ENCODE peak calls at places on chromosome 12, in five cellular contexts. V is IMR-90, I is mesendoderm, F is H9, Q is H1. C is an unnamed sample.

GRCh38 chr12:81270385-81270784 is 192.5 kb downstream of the ACSS3 start:
- DNase-seq in Q (no peak), V (no peak), I (no peak), F (no peak), C (no peak)

GRCh38 chr12:68675098-68675842 is 11.5 kb upstream of the NUP107 start:
- DNase-seq in Q (no peak), I (peak), F (no peak), V (no peak), C (no peak)

GRCh38 chr12:98736352-98737326 is 91.5 kb downstream of the APAF1 start:
- DNase-seq in I (peak), V (peak), F (peak), Q (no peak), C (no peak)

GRCh38 chr12:3035815-3036702 is 41.1 kb upstream of the TSPAN9 start:
- DNase-seq in I (no peak), F (no peak), V (peak), Q (no peak), C (no peak)

GRCh38 chr12:24822121-24822899 is 126.6 kb downstream of the BCAT1 start:
- DNase-seq in V (peak), I (no peak), Q (no peak), F (no peak), C (no peak)

GRCh38 chr12:96416033-96416790 is 16.0 kb upstream of the CDK17 start:
- DNase-seq in F (no peak), V (peak), Q (no peak), I (no peak), C (no peak)

GRCh38 chr12:46916796-46917419 is 91.1 kb upstream of the SLC38A4 start:
- DNase-seq in Q (no peak), I (no peak), F (no peak), V (peak), C (no peak)

GRCh38 chr12:88703790-88704189 is 123.5 kb upstream of the KITLG start:
- DNase-seq in V (no peak), Q (no peak), F (no peak), I (no peak), C (no peak)

GRCh38 chr12:23813206-23813605 is 136.3 kb downstream of the SOX5 start:
- DNase-seq in V (no peak), F (no peak), I (no peak), Q (no peak), C (no peak)

GRCh38 chr12:43602738-43603137 is 50.7 kb upstream of the ADAMTS20 start:
- DNase-seq in I (no peak), Q (no peak), F (no peak), V (no peak), C (no peak)

GRCh38 chr12:121990692-121991603 is 30.7 kb upstream of the BCL7A start:
- DNase-seq in I (no peak), Q (no peak), F (no peak), V (peak), C (no peak)

GRCh38 chr12:91225316-91225715 is 42.7 kb upstream of the DCN start:
- DNase-seq in I (no peak), V (peak), F (no peak), Q (no peak), C (no peak)

GRCh38 chr12:9721394-9722092 is 11.4 kb downstream of the CLECL1 start:
- DNase-seq in Q (no peak), I (no peak), V (peak), F (no peak), C (no peak)

GRCh38 chr12:68796399-68796798 is 11.6 kb upstream of the MDM2 start:
- DNase-seq in I (no peak), Q (no peak), F (no peak), V (no peak), C (no peak)

GRCh38 chr12:94643585-94643984 is 6.8 kb downstream of the TMCC3 start:
- DNase-seq in I (no peak), F (no peak), V (no peak), Q (no peak), C (no peak)

GRCh38 chr12:29521951-29522350 is 24.5 kb upstream of the OVCH1 start:
- DNase-seq in Q (no peak), F (no peak), V (peak), I (no peak), C (no peak)

GRCh38 chr12:64252708-64253107 is 30.6 kb upstream of the KICS2 start:
- DNase-seq in F (no peak), I (no peak), Q (no peak), V (peak), C (no peak)

GRCh38 chr12:104620761-104621531 is 164.2 kb downstream of the CHST11 start:
- DNase-seq in I (peak), Q (no peak), F (no peak), V (no peak), C (no peak)

GRCh38 chr12:28446031-28446430 is 255.8 kb downstream of the CCDC91 start:
- DNase-seq in V (peak), I (no peak), F (no peak), Q (no peak), C (no peak)

GRCh38 chr12:88469136-88469535 is 111.1 kb downstream of the KITLG start:
- DNase-seq in I (no peak), Q (no peak), F (no peak), V (no peak), C (no peak)

GRCh38 chr12:123271182-123271491 is 519 bp downstream of the CDK2AP1 start:
- DNase-seq in V (peak), F (no peak), Q (peak), I (peak), C (peak)

GRCh38 chr12:67096533-67097318 is 172.4 kb upstream of the CAND1 start:
- DNase-seq in Q (no peak), I (peak), V (no peak), F (no peak), C (no peak)

GRCh38 chr12:123106640-123107359 is 44.1 kb downstream of the PITPNM2 start:
- DNase-seq in V (no peak), F (peak), I (peak), Q (no peak), C (no peak)

GRCh38 chr12:111581434-111582132 is 17.5 kb downstream of the ATXN2 start:
- DNase-seq in V (no peak), F (no peak), Q (no peak), I (no peak), C (no peak)

GRCh38 chr12:51865470-51865745 is 16.9 kb upstream of the FIGNL2 start:
- DNase-seq in F (no peak), I (no peak), Q (no peak), V (no peak), C (no peak)
- H2BK5ac ChIP-seq in F (no peak), I (no peak), Q (peak), V (no peak), C (no peak)

GRCh38 chr12:47977046-47977771 is 13.8 kb downstream of the TMEM106C start:
- DNase-seq in V (no peak), F (no peak), I (no peak), Q (no peak), C (no peak)
- H2BK5ac ChIP-seq in V (no peak), F (no peak), I (no peak), Q (no peak), C (no peak)

GRCh38 chr12:108914031-108914630 is 34.2 kb downstream of the DAO start:
- DNase-seq in I (no peak), V (no peak), F (no peak), Q (no peak), C (no peak)

GRCh38 chr12:108916336-108916735 is 36.4 kb downstream of the DAO start:
- DNase-seq in F (no peak), I (no peak), V (no peak), Q (no peak), C (no peak)

GRCh38 chr12:108915632-108916133 is 35.8 kb downstream of the DAO start:
- DNase-seq in I (no peak), V (no peak), F (no peak), Q (no peak), C (no peak)

GRCh38 chr12:108911915-108912314 is 32.0 kb downstream of the DAO start:
- DNase-seq in F (no peak), Q (no peak), V (no peak), I (no peak), C (no peak)

GRCh38 chr12:108912361-108912760 is 32.5 kb downstream of the DAO start:
- DNase-seq in Q (no peak), V (no peak), F (no peak), I (no peak), C (no peak)
- H2BK5ac ChIP-seq in Q (no peak), V (no peak), F (no peak), I (no peak), C (no peak)

DNA sequence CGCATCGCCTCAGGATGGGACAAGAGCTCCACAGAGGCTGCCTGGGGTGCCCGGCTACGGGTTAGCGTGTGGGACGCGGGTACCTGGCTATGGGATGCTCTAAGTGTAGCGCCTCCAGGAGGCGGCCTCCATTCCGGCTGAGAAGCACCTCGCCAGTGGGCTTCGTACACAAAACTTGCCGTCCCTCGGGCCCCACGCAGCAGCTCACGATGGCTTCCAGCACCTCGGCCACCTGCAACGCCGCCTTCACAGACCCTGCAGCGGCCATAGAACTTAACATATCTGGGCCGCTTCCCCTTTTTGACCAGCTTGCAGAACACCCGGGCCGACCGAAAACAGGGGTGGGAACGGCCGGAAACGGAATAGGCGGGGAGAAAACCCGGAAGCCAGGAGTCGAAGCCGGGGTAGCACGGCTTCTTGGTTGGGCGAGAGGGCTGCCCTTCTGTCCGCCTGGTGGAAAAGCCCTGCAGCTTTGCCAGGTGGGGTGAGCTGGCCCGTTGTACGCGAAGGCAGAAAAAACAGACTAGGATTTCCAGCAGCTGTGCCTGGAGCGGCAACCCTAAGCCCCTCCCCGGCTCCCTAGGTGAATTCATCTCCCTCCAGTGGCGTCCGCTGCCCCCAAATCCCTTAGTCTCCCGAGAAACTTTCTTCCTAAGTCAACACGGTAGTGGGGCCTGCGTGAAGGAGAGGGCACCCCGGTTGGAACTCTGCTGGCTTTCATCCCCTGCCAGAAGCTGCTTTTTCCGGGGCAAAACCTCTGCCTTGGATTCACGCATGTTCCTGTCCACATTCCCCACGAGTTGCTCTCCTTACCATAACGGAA is at the start of gene BBS10:
- DNase-seq in F (peak), V (peak), Q (peak), I (peak), C (peak)
- H2BK5ac ChIP-seq in F (no peak), V (peak), Q (peak), I (peak), C (peak)

DNA sequence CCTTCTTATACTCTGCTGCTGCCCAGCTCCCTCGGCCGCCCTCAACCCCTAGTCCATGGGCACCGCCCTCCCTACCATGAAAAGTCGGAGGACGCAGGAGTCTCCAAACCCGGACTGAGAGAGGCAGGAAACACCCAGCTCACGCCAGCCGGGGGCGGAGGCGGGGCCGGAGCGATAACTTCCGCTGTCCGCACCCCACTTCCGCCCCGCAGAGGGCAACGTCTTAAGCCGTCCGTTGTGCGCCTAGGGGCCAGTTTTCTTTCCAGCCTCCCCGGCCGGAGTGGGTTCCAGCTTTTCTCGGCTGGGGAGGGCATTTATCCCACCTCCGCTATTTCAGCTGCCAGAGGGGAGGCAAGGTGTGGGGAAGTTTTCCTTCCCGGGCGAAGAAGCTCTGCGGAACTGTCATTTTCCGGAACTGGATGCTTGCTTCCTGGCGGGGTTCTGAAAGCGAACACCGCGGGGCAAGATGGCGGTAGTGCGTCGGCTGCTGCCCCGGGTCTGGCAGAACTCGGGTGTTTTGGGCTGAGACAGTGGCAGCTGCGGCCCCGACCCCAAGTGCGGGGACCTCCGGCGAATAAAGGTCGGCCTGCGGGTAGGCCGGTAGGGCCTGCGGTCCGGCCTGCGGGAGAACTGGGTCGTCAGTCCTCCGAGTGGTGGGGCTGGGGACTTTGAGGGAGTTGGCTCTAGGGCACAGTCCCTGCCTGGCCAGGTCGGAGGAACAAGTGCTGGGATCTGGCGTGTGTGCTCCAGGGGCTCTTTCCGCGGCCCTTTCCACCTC is at the start of the genes KCTD10 and UBE3B:
- DNase-seq in V (peak), F (peak), I (peak), Q (peak), C (peak)
- H2BK5ac ChIP-seq in V (peak), F (peak), I (peak), Q (peak), C (peak)

GRCh38 chr12:124620606-124621295 is 53.3 kb upstream of the NCOR2 start:
- DNase-seq in V (peak), I (no peak), F (no peak), Q (no peak), C (no peak)
- H2BK5ac ChIP-seq in V (no peak), I (no peak), F (no peak), Q (no peak), C (no peak)

DNA sequence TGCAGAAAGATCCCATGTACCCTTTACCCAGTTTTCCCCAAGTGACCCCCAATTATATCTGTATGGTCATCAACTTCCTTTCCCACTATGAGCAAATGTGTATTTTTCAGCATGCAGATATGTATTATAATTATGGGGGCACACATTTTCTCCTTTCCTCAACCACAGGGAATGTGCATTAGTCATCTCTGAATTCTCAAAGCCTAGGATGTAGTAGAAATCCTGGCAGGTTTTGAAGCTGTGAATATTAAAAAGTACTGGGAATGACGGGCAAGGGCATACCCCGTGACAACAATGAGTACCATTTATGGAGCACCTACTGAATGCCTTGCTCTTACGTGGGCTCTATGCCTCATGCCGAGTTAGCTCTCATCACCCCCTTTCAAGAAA is 71.5 kb downstream of the VWF start:
- DNase-seq in I (no peak), Q (no peak), F (no peak), V (peak), C (no peak)
- H2BK5ac ChIP-seq in I (no peak), Q (no peak), F (no peak), V (no peak), C (no peak)

DNA sequence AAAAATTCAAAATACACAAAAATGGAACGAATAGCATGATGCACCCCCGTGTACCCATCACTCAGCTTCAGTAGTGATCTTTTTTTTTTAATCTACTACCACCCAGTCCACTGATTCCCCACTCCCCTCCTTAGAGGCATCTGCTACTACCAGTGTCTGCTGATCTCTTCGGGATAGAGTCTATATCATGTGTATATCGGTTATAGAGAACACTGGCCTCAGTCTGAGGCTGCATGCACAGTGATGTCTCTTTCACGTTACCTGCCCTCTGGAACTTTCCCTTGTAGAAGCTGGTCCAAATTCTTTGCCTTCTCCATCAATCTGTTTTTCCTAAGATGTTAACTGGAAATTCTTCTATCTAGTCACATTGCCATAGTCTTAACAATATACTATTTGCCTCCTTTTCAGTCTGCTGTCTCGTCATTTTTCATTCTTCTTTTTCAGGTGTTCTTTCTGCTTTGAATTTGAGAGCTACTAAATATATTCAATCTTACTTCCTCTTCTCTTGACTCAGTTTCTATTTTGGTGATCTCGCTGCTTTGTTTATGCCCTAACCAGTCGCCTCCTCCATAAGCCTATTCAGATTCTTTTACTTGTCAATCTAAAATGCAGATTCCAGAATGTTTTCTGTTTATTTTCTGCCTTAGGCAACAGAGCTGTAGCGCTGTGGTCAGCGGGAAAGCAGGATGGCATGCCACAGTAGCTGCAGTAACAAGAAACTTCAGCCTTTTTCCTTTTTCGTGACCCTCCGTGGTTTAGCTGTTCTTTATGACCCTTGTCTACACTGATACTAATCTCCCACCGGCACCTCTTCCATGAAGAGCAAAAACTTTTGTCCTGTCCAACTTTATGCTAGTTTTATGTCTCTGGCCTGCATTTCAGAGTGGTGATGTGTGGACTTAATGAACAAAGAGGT is 67.0 kb downstream of the FBXW8 start:
- DNase-seq in I (peak), Q (no peak), F (no peak), V (no peak), C (no peak)
- H2BK5ac ChIP-seq in I (no peak), Q (no peak), F (no peak), V (no peak), C (no peak)

GRCh38 chr12:19411234-19412221 is 27.8 kb upstream of the AEBP2 start:
- DNase-seq in F (peak), V (no peak), Q (no peak), I (peak), C (no peak)
- H2BK5ac ChIP-seq in F (no peak), V (no peak), Q (no peak), I (no peak), C (no peak)

GRCh38 chr12:38878986-38879385 is 26.4 kb downstream of the CPNE8 start:
- DNase-seq in V (no peak), I (no peak), F (no peak), Q (no peak), C (no peak)
- H2BK5ac ChIP-seq in V (no peak), I (no peak), F (no peak), Q (no peak), C (no peak)

C was measured in neuronal stem cell.